ENCODE peak calls at places on chromosomes 5 and 9, in nine cellular contexts. One of them, this sample, is unnamed.

GRCh38 chr5:141001854-141002666 is 35.8 kb downstream of the PCDHAC2 start:
- DNase-seq in coronary artery: no peak
- DNase-seq in RPMI7951: peak; percentile 7
- DNase-seq in lower leg skin: no peak
- DNase-seq in cardiac muscle cell: peak; percentile 55
- DNase-seq in iris pigment epithelial cell: no peak
- DNase-seq in stimulated activated CD8-positive, alpha-beta memory T cell treated with anti-CD3 and anti-CD28 coated beads, Interleukin-4, amount 100 ng/mL, for 1 hour: no peak
- DNase-seq in WTC11: peak; percentile 87
- DNase-seq in pancreas: no peak
- DNase-seq in this sample: peak; percentile 81

GRCh38 chr9:31388660-31389059 is 995.8 kb upstream of the ACO1 start:
- DNase-seq in coronary artery: no peak
- DNase-seq in RPMI7951: no peak
- DNase-seq in lower leg skin: no peak
- DNase-seq in cardiac muscle cell: no peak
- DNase-seq in iris pigment epithelial cell: peak; percentile 2
- DNase-seq in stimulated activated CD8-positive, alpha-beta memory T cell treated with anti-CD3 and anti-CD28 coated beads, Interleukin-4, amount 100 ng/mL, for 1 hour: no peak
- DNase-seq in WTC11: no peak
- DNase-seq in pancreas: no peak
- DNase-seq in this sample: no peak

GRCh38 chr9:89743576-89744254 is 138.9 kb downstream of the GADD45G start:
- DNase-seq in coronary artery: no peak
- DNase-seq in RPMI7951: no peak
- DNase-seq in lower leg skin: no peak
- DNase-seq in cardiac muscle cell: no peak
- DNase-seq in iris pigment epithelial cell: no peak
- DNase-seq in stimulated activated CD8-positive, alpha-beta memory T cell treated with anti-CD3 and anti-CD28 coated beads, Interleukin-4, amount 100 ng/mL, for 1 hour: peak; percentile 21
- DNase-seq in WTC11: peak; percentile 63
- DNase-seq in pancreas: no peak
- DNase-seq in this sample: no peak

GRCh38 chr5:29548262-29548661 is 1645.2 kb upstream of the CDH6 start:
- DNase-seq in coronary artery: no peak
- DNase-seq in RPMI7951: no peak
- DNase-seq in lower leg skin: no peak
- DNase-seq in cardiac muscle cell: no peak
- DNase-seq in iris pigment epithelial cell: no peak
- DNase-seq in stimulated activated CD8-positive, alpha-beta memory T cell treated with anti-CD3 and anti-CD28 coated beads, Interleukin-4, amount 100 ng/mL, for 1 hour: no peak
- DNase-seq in WTC11: no peak
- DNase-seq in pancreas: no peak
- DNase-seq in this sample: no peak

GRCh38 chr5:72654231-72654630 is 147.0 kb upstream of the ZNF366 start:
- DNase-seq in coronary artery: no peak
- DNase-seq in RPMI7951: no peak
- DNase-seq in lower leg skin: no peak
- DNase-seq in cardiac muscle cell: peak; percentile 9
- DNase-seq in iris pigment epithelial cell: no peak
- DNase-seq in stimulated activated CD8-positive, alpha-beta memory T cell treated with anti-CD3 and anti-CD28 coated beads, Interleukin-4, amount 100 ng/mL, for 1 hour: no peak
- DNase-seq in WTC11: no peak
- DNase-seq in pancreas: no peak
- DNase-seq in this sample: peak; percentile 55

GRCh38 chr5:148909001-148909400 is 82.6 kb downstream of the ADRB2 start:
- DNase-seq in coronary artery: no peak
- DNase-seq in RPMI7951: peak; percentile 26
- DNase-seq in lower leg skin: no peak
- DNase-seq in cardiac muscle cell: no peak
- DNase-seq in iris pigment epithelial cell: peak; percentile 67
- DNase-seq in stimulated activated CD8-positive, alpha-beta memory T cell treated with anti-CD3 and anti-CD28 coated beads, Interleukin-4, amount 100 ng/mL, for 1 hour: no peak
- DNase-seq in WTC11: no peak
- DNase-seq in pancreas: no peak
- DNase-seq in this sample: no peak

GRCh38 chr9:112811518-112811917 is 61.0 kb downstream of the SNX30 start:
- DNase-seq in coronary artery: no peak
- DNase-seq in RPMI7951: no peak
- DNase-seq in lower leg skin: no peak
- DNase-seq in cardiac muscle cell: no peak
- DNase-seq in iris pigment epithelial cell: no peak
- DNase-seq in stimulated activated CD8-positive, alpha-beta memory T cell treated with anti-CD3 and anti-CD28 coated beads, Interleukin-4, amount 100 ng/mL, for 1 hour: no peak
- DNase-seq in WTC11: no peak
- DNase-seq in pancreas: no peak
- DNase-seq in this sample: no peak

GRCh38 chr9:30944233-30944585 is 1440.2 kb upstream of the ACO1 start:
- DNase-seq in coronary artery: no peak
- DNase-seq in RPMI7951: no peak
- DNase-seq in lower leg skin: no peak
- DNase-seq in cardiac muscle cell: no peak
- DNase-seq in iris pigment epithelial cell: no peak
- DNase-seq in stimulated activated CD8-positive, alpha-beta memory T cell treated with anti-CD3 and anti-CD28 coated beads, Interleukin-4, amount 100 ng/mL, for 1 hour: no peak
- DNase-seq in WTC11: no peak
- DNase-seq in pancreas: no peak
- DNase-seq in this sample: no peak

GRCh38 chr9:77575785-77576184 is 72.3 kb downstream of the GNA14 start:
- DNase-seq in coronary artery: no peak
- DNase-seq in RPMI7951: peak; percentile 12
- DNase-seq in lower leg skin: no peak
- DNase-seq in cardiac muscle cell: peak; percentile 81
- DNase-seq in iris pigment epithelial cell: no peak
- DNase-seq in stimulated activated CD8-positive, alpha-beta memory T cell treated with anti-CD3 and anti-CD28 coated beads, Interleukin-4, amount 100 ng/mL, for 1 hour: no peak
- DNase-seq in WTC11: peak; percentile 32
- DNase-seq in pancreas: no peak
- DNase-seq in this sample: peak; percentile 20

GRCh38 chr5:172380992-172381643 is 73.2 kb downstream of the SH3PXD2B start:
- DNase-seq in coronary artery: peak; percentile 82
- DNase-seq in RPMI7951: peak; percentile 24
- DNase-seq in lower leg skin: peak; percentile 51
- DNase-seq in cardiac muscle cell: no peak
- DNase-seq in iris pigment epithelial cell: peak; percentile 80
- DNase-seq in stimulated activated CD8-positive, alpha-beta memory T cell treated with anti-CD3 and anti-CD28 coated beads, Interleukin-4, amount 100 ng/mL, for 1 hour: no peak
- DNase-seq in WTC11: no peak
- DNase-seq in pancreas: peak; percentile 56
- DNase-seq in this sample: no peak

GRCh38 chr9:70601000-70601929 is 186.8 kb upstream of the KLF9 start:
- DNase-seq in coronary artery: peak; percentile 99
- DNase-seq in RPMI7951: peak; percentile 99
- DNase-seq in lower leg skin: peak; percentile 92
- DNase-seq in cardiac muscle cell: peak; percentile 30
- DNase-seq in iris pigment epithelial cell: peak; percentile 99
- DNase-seq in stimulated activated CD8-positive, alpha-beta memory T cell treated with anti-CD3 and anti-CD28 coated beads, Interleukin-4, amount 100 ng/mL, for 1 hour: no peak
- DNase-seq in WTC11: no peak
- DNase-seq in pancreas: peak; percentile 86
- DNase-seq in this sample: peak; percentile 29

GRCh38 chr5:152632380-152632779 is 227.3 kb upstream of the NMUR2 start:
- DNase-seq in coronary artery: no peak
- DNase-seq in RPMI7951: no peak
- DNase-seq in lower leg skin: no peak
- DNase-seq in cardiac muscle cell: no peak
- DNase-seq in iris pigment epithelial cell: no peak
- DNase-seq in stimulated activated CD8-positive, alpha-beta memory T cell treated with anti-CD3 and anti-CD28 coated beads, Interleukin-4, amount 100 ng/mL, for 1 hour: no peak
- DNase-seq in WTC11: no peak
- DNase-seq in pancreas: no peak
- DNase-seq in this sample: no peak

GRCh38 chr5:173143567-173143966 is 764 bp upstream of the BNIP1 start:
- DNase-seq in coronary artery: no peak
- DNase-seq in RPMI7951: no peak
- DNase-seq in lower leg skin: no peak
- DNase-seq in cardiac muscle cell: no peak
- DNase-seq in iris pigment epithelial cell: no peak
- DNase-seq in stimulated activated CD8-positive, alpha-beta memory T cell treated with anti-CD3 and anti-CD28 coated beads, Interleukin-4, amount 100 ng/mL, for 1 hour: no peak
- DNase-seq in WTC11: no peak
- DNase-seq in pancreas: no peak
- DNase-seq in this sample: no peak

GRCh38 chr5:84378420-84378819 is 6.3 kb downstream of the EDIL3 start:
- DNase-seq in coronary artery: no peak
- DNase-seq in RPMI7951: peak; percentile 64
- DNase-seq in lower leg skin: no peak
- DNase-seq in cardiac muscle cell: no peak
- DNase-seq in iris pigment epithelial cell: peak; percentile 96
- DNase-seq in stimulated activated CD8-positive, alpha-beta memory T cell treated with anti-CD3 and anti-CD28 coated beads, Interleukin-4, amount 100 ng/mL, for 1 hour: no peak
- DNase-seq in WTC11: no peak
- DNase-seq in pancreas: no peak
- DNase-seq in this sample: no peak

GRCh38 chr9:89940625-89941024 is 335.8 kb downstream of the GADD45G start:
- DNase-seq in coronary artery: no peak
- DNase-seq in RPMI7951: no peak
- DNase-seq in lower leg skin: no peak
- DNase-seq in cardiac muscle cell: no peak
- DNase-seq in iris pigment epithelial cell: peak; percentile 5
- DNase-seq in stimulated activated CD8-positive, alpha-beta memory T cell treated with anti-CD3 and anti-CD28 coated beads, Interleukin-4, amount 100 ng/mL, for 1 hour: no peak
- DNase-seq in WTC11: no peak
- DNase-seq in pancreas: no peak
- DNase-seq in this sample: no peak

GRCh38 chr5:158701406-158702177 is 398.1 kb downstream of the EBF1 start:
- DNase-seq in coronary artery: peak; percentile 86
- DNase-seq in RPMI7951: peak; percentile 59
- DNase-seq in lower leg skin: no peak
- DNase-seq in cardiac muscle cell: no peak
- DNase-seq in iris pigment epithelial cell: no peak
- DNase-seq in stimulated activated CD8-positive, alpha-beta memory T cell treated with anti-CD3 and anti-CD28 coated beads, Interleukin-4, amount 100 ng/mL, for 1 hour: no peak
- DNase-seq in WTC11: no peak
- DNase-seq in pancreas: no peak
- DNase-seq in this sample: no peak

GRCh38 chr5:103708601-103709000 is 146.0 kb upstream of the NUDT12 start:
- DNase-seq in coronary artery: no peak
- DNase-seq in RPMI7951: no peak
- DNase-seq in lower leg skin: no peak
- DNase-seq in cardiac muscle cell: no peak
- DNase-seq in iris pigment epithelial cell: no peak
- DNase-seq in stimulated activated CD8-positive, alpha-beta memory T cell treated with anti-CD3 and anti-CD28 coated beads, Interleukin-4, amount 100 ng/mL, for 1 hour: no peak
- DNase-seq in WTC11: no peak
- DNase-seq in pancreas: no peak
- DNase-seq in this sample: no peak

This sample was measured in retina.